ENCODE peak calls at places on chromosomes 11 and 22, in five cellular contexts. U is cardiac muscle cell, Y is pancreas, O is fibroblast of lung, Q is right atrium auricular region. Z is an unnamed sample.

GRCh38 chr22:43343262-43343988 is at the start of gene SCUBE1:
- DNase-seq in U (peak; percentile 85), Q (no peak), O (no peak), Y (peak; percentile 87), Z (peak; percentile 88)

GRCh38 chr22:35921777-35922176 is 106.8 kb downstream of the RBFOX2 start:
- DNase-seq in Q (peak; percentile 79), Y (no peak), O (peak; percentile 93), U (peak; percentile 81), Z (no peak)

GRCh38 chr11:122235615-122236014 is 119.6 kb upstream of the BLID start:
- DNase-seq in Y (no peak), O (peak; percentile 99), Q (no peak), U (peak; percentile 12), Z (no peak)

GRCh38 chr11:24747275-24748251 is 250.7 kb downstream of the LUZP2 start:
- DNase-seq in U (peak; percentile 3), O (no peak), Y (no peak), Q (no peak), Z (no peak)

GRCh38 chr22:40709752-40710413 is 30.6 kb downstream of the MCHR1 start:
- DNase-seq in Y (no peak), O (peak; percentile 83), Q (peak; percentile 67), U (no peak), Z (peak; percentile 40)

GRCh38 chr11:62148271-62148980 is 24.6 kb downstream of the INCENP start:
- DNase-seq in Q (no peak), U (no peak), O (no peak), Y (peak; percentile 39), Z (no peak)

GRCh38 chr22:25876871-25877270 is 134.9 kb downstream of the MYO18B start:
- DNase-seq in Q (no peak), O (no peak), U (no peak), Y (no peak), Z (no peak)

GRCh38 chr22:19565921-19566598 is 41.9 kb upstream of the CLDN5 start:
- DNase-seq in O (no peak), U (no peak), Y (no peak), Q (no peak), Z (no peak)

GRCh38 chr11:102330226-102330625 is 12.9 kb downstream of the BIRC3 start:
- DNase-seq in Y (no peak), Q (no peak), O (no peak), U (no peak), Z (no peak)

GRCh38 chr11:126197277-126197939 is 14.0 kb downstream of the RPUSD4 start:
- DNase-seq in Y (peak; percentile 39), O (peak; percentile 50), Q (no peak), U (no peak), Z (no peak)

GRCh38 chr11:84558085-84558905 is 1068.8 kb downstream of the DLG2 start:
- DNase-seq in Y (no peak), O (peak; percentile 52), Q (no peak), U (peak; percentile 66), Z (no peak)

GRCh38 chr22:36377022-36377631 is 10.6 kb downstream of the MYH9 start:
- DNase-seq in U (no peak), Y (no peak), Q (no peak), O (no peak), Z (no peak)

GRCh38 chr22:22573047-22573889 is 14.2 kb upstream of the PRAME start:
- DNase-seq in O (no peak), Q (no peak), Y (no peak), U (no peak), Z (no peak)

GRCh38 chr22:20422965-20423635 is 14.5 kb downstream of the SCARF2 start:
- DNase-seq in U (no peak), Q (no peak), O (peak; percentile 29), Y (peak; percentile 70), Z (peak; percentile 61)

GRCh38 chr11:10540546-10540914 is 457 bp downstream of the RNF141 start:
- DNase-seq in U (peak; percentile 75), Q (no peak), Y (peak; percentile 83), O (peak; percentile 24), Z (peak; percentile 47)

GRCh38 chr11:32779131-32779530 is 15.3 kb downstream of the CCDC73 start:
- DNase-seq in Q (no peak), Y (no peak), O (no peak), U (no peak), Z (no peak)

GRCh38 chr11:6674856-6675255 is 8.3 kb downstream of the MRPL17 start:
- DNase-seq in O (no peak), Q (no peak), U (no peak), Y (no peak), Z (no peak)

GRCh38 chr22:23128269-23129108 is 13.3 kb downstream of the RSPH14 start:
- DNase-seq in U (peak; percentile 78), Y (peak; percentile 82), O (peak; percentile 74), Q (peak; percentile 76), Z (peak; percentile 64)

GRCh38 chr11:72195921-72196320 is 4.0 kb downstream of the FOLR1 start:
- DNase-seq in O (no peak), Y (peak; percentile 17), U (no peak), Q (no peak), Z (no peak)

GRCh38 chr11:75477614-75477935 is 44.6 kb upstream of the KLHL35 start:
- DNase-seq in Q (no peak), U (no peak), Y (no peak), O (no peak), Z (no peak)

GRCh38 chr22:43398910-43399309 is 12.9 kb upstream of the MPPED1 start:
- DNase-seq in Y (peak; percentile 29), U (no peak), Q (no peak), O (no peak), Z (no peak)

GRCh38 chr22:19765477-19766234 is 5.1 kb downstream of the TBX1 start:
- DNase-seq in U (no peak), O (no peak), Q (no peak), Y (no peak), Z (no peak)

GRCh38 chr11:18715476-18715875 is 10.5 kb downstream of the IGSF22 start:
- DNase-seq in Q (no peak), U (no peak), Y (no peak), O (no peak), Z (no peak)

GRCh38 chr22:29313126-29314071 is 2.1 kb downstream of the RASL10A start:
- DNase-seq in U (no peak), O (peak; percentile 47), Q (no peak), Y (peak; percentile 57), Z (no peak)

GRCh38 chr11:61966673-61967176 is 709 bp downstream of the FTH1 start:
- DNase-seq in U (peak; percentile 55), O (no peak), Q (no peak), Y (peak; percentile 63), Z (peak; percentile 74)

GRCh38 chr11:45885274-45885920 is at the start of gene MAPK8IP1:
- DNase-seq in O (peak; percentile 17), Q (no peak), U (peak; percentile 80), Y (peak; percentile 86), Z (peak; percentile 86)

GRCh38 chr22:19109198-19110063 is 12.8 kb downstream of the DGCR2 start:
- DNase-seq in Y (peak; percentile 41), Q (no peak), U (no peak), O (peak; percentile 72), Z (no peak)

GRCh38 chr11:10305964-10306918 is 1.4 kb downstream of the ADM start:
- DNase-seq in U (peak; percentile 60), Q (no peak), Y (peak; percentile 69), O (peak; percentile 37), Z (peak; percentile 82)

GRCh38 chr22:26669060-26669481 is 11.7 kb downstream of the MIAT start:
- DNase-seq in Q (no peak), U (peak; percentile 50), Y (peak; percentile 69), O (peak; percentile 49), Z (no peak)

GRCh38 chr11:108754901-108755625 is 90.2 kb downstream of the DDX10 start:
- DNase-seq in U (no peak), O (peak; percentile 63), Y (no peak), Q (no peak), Z (no peak)

GRCh38 chr11:134579709-134580634 is 167.9 kb upstream of the B3GAT1 start:
- DNase-seq in O (no peak), Q (peak; percentile 36), U (no peak), Y (no peak), Z (no peak)

GRCh38 chr22:29663230-29663826 is 56.5 kb upstream of the CABP7 start:
- DNase-seq in Q (no peak), Y (no peak), O (peak; percentile 89), U (no peak), Z (no peak)

GRCh38 chr11:74713686-74714085 is 17.5 kb downstream of the CHRDL2 start:
- DNase-seq in Y (no peak), O (no peak), U (no peak), Q (no peak), Z (no peak)

DNA sequence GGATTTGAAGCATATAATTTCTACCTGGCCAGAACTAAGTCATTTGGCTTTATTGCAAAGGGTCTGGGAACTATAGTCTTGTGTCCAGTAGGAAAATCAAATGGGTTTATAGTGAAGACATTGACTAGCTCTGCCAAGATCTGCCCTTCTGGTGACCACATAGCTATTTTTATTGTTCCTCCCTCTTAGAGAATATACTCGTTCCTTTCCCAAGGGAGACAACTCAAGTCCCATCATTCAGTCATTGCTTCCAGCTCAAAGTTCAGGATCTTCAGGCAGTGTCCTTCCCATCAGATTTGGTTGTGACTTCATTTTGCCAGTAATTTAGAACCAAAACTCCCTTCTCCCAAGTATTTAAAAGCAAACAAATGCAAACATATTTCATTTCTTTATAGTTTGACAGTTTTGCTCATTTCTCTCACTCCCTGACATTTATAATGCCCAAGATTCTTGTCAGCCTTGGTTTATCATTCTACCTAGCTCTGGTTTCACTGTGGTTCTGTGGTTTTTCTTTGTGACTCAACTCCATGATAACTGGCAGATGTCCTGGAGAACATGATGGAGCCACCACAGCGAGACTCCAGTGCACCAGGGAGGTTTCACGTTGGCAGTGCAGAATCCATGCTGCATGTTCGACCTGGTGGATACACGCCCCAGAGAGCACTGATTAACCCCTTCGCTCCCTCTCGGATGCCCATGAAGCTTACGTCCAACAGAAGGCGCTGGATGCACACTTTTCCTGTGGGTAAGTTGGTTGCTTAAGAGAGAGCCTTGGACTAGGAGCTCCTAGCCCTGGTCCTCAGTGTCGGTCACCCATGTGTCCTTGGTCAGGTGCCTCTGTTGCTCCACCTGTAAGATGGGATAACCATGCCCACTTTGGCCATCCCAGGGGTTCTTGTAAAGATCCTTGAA is 64.9 kb downstream of the DEPDC5 start:
- DNase-seq in O (peak; percentile 7), Y (no peak), U (no peak), Q (no peak), Z (no peak)
- TF ChIP-seq CTCF in O (peak; percentile 8), Y (no peak), U (no peak), Q (no peak), Z (no peak)

GRCh38 chr11:117191680-117192400 is 7.3 kb upstream of the TAGLN start:
- DNase-seq in U (no peak), Q (no peak), Y (no peak), O (no peak), Z (no peak)
- H3K36me3 ChIP-seq in U (peaks cover 12% of the 10 kb centered on the region), Q (peaks cover 79% of the 10 kb centered on the region), Y (peaks cover 62% of the 10 kb centered on the region), O (peaks cover 23% of the 10 kb centered on the region), Z (no peaks in the 10 kb centered on the region)

GRCh38 chr11:78189851-78190250 is 1.1 kb downstream of the USP35 start:
- DNase-seq in O (no peak), Q (no peak), Y (no peak), U (no peak), Z (no peak)
- H3K4me3 ChIP-seq in O (peak overlapping the region; percentile 83), Q (peak overlapping the region; percentile 89), Y (peak overlapping the region; percentile 83), U (peak overlapping the region; percentile 57), Z (peak overlapping the region; percentile 96)

DNA sequence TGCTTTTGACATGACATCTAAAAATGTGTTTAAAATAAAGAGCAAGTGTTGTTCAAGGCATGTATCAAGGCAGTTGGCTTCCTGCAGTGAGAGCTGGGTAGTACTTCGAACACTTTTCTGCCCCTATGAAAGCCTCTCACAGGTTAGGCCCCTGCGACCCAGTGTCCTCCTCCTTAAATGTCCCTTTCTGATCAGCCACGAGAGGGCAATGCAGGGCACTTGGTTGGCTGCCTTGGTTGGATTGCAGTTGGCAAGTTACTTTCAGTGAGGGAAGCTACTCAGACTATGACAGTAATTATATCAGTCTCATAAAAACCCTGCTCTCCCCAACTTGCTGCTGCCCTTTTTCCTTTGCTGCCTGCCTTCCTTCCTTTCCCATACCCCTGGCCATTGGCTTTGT is 743.8 kb downstream of the NTM start:
- DNase-seq in Y (no peak), O (no peak), Q (no peak), U (peak; percentile 72), Z (no peak)
- TF ChIP-seq CTCF in Y (peak; percentile 23), O (peak; percentile 37), Q (peak; percentile 66), U (peak; percentile 32), Z (no peak)

Z was measured in left lung.